ENCODE peak calls at places on chromosomes 13 and 19, in ten cellular contexts. I is thoracic aorta; L is ureter; G is AG09319; Y is hepatocyte; C is EH; V is CD8-positive, alpha-beta T cell; O is stimulated activated CD4-positive, alpha-beta T cell treated with anti-CD3 and anti-CD28 coated beads, Interleukin-4, amount 100 ng/mL, for 4 hours; M is epithelial cell of esophagus; W is choroid plexus epithelial cell. Z is an unnamed sample.

GRCh38 chr13:112685856-112686255 is 4.0 kb upstream of the ATP11A start:
- DNase-seq in G (no peak), O (no peak), W (no peak), Y (peak; percentile 72), C (no peak), I (no peak), L (no peak), M (peak; percentile 53), V (no peak), Z (no peak)

GRCh38 chr13:44755872-44756271 is 179.7 kb upstream of the TSC22D1 start:
- DNase-seq in L (no peak), I (no peak), Y (no peak), C (peak; percentile 59), V (no peak), O (no peak), G (no peak), M (peak; percentile 72), W (peak; percentile 40), Z (peak; percentile 62)

GRCh38 chr13:50188696-50189095 is 173.5 kb downstream of the KCNRG start:
- DNase-seq in W (no peak), G (no peak), M (peak; percentile 56), O (no peak), I (no peak), V (no peak), L (no peak), C (no peak), Y (no peak), Z (no peak)

GRCh38 chr13:31444266-31444862 is 244.6 kb downstream of the B3GLCT start:
- DNase-seq in M (no peak), W (no peak), G (no peak), Y (no peak), V (no peak), L (no peak), O (no peak), I (no peak), C (no peak), Z (peak; percentile 13)

GRCh38 chr13:40345149-40345514 is 321.3 kb downstream of the FOXO1 start:
- DNase-seq in I (no peak), C (no peak), M (no peak), O (no peak), Y (no peak), G (no peak), W (no peak), L (no peak), V (no peak), Z (no peak)

GRCh38 chr19:53076984-53077383 is 26.2 kb downstream of the ZNF160 start:
- DNase-seq in C (no peak), O (no peak), V (no peak), W (peak; percentile 88), Y (peak; percentile 78), L (no peak), M (peak; percentile 40), G (no peak), I (no peak), Z (peak; percentile 9)

GRCh38 chr13:46521921-46522691 is 30.9 kb upstream of the LRCH1 start:
- DNase-seq in V (no peak), W (no peak), G (no peak), C (no peak), O (no peak), M (no peak), Y (no peak), I (no peak), L (no peak), Z (peak; percentile 25)

GRCh38 chr13:73303858-73304257 is 245.1 kb downstream of the KLF5 start:
- DNase-seq in V (no peak), L (no peak), Y (no peak), G (no peak), W (peak; percentile 14), C (peak; percentile 40), I (no peak), M (peak; percentile 98), O (peak; percentile 3), Z (no peak)

GRCh38 chr19:27759896-27760295 is 1453.1 kb downstream of the UQCRFS1 start:
- DNase-seq in I (no peak), O (no peak), W (no peak), L (no peak), C (no peak), G (no peak), M (no peak), Y (no peak), V (no peak), Z (no peak)

GRCh38 chr19:18750295-18750970 is 40.7 kb downstream of the COMP start:
- DNase-seq in Y (no peak), M (no peak), G (no peak), W (no peak), O (no peak), I (no peak), L (no peak), C (no peak), V (no peak), Z (no peak)

GRCh38 chr13:114049026-114049425 is 75.2 kb upstream of the C13orf46 start:
- DNase-seq in C (no peak), Y (no peak), V (no peak), W (no peak), O (peak; percentile 59), M (no peak), L (no peak), I (no peak), G (no peak), Z (no peak)

GRCh38 chr19:36489920-36490415 is 607 bp upstream of the ZNF566 start:
- DNase-seq in C (peak; percentile 97), G (peak; percentile 83), L (peak; percentile 81), V (no peak), W (peak; percentile 97), Y (peak; percentile 91), M (peak; percentile 91), O (peak; percentile 63), I (peak; percentile 49), Z (peak; percentile 97)

Z was measured in fibroblast of the aortic adventitia.